ENCODE peak calls at places on chromosomes 13 and 19, in ten cellular contexts. Z, L, Q, F, V, N, Y, X, M and T are unnamed samples.

GRCh38 chr19:29245221-29245620 is 32.3 kb upstream of the UQCRFS1 start:
- DNase-seq in Y (no peak), V (no peak), X (no peak), L (no peak), F (no peak), M (no peak), N (no peak), Z (no peak), Q (peak), T (no peak)

GRCh38 chr19:41327499-41328156 is 17.7 kb downstream of the CCDC97 start:
- DNase-seq in F (peak), L (no peak), M (peak), N (peak), Y (peak), X (peak), V (no peak), Z (peak), Q (peak), T (peak)

GRCh38 chr13:114311387-114311786 is 2.9 kb upstream of the CHAMP1 start:
- DNase-seq in Q (no peak), Y (no peak), M (no peak), Z (no peak), F (no peak), V (no peak), N (no peak), X (no peak), L (no peak), T (no peak)

GRCh38 chr13:37667631-37668161 is 69.1 kb upstream of the POSTN start:
- DNase-seq in X (no peak), V (no peak), F (no peak), L (no peak), Y (no peak), Z (no peak), M (peak), Q (no peak), N (no peak), T (peak)

GRCh38 chr19:3479819-3480215 is 508 bp downstream of the SMIM24 start:
- DNase-seq in N (no peak), X (peak), F (no peak), Z (no peak), Y (peak), M (no peak), L (no peak), V (no peak), Q (no peak), T (peak)

GRCh38 chr13:33445024-33445423 is 159.5 kb upstream of the STARD13 start:
- DNase-seq in X (no peak), N (no peak), M (no peak), V (no peak), Y (no peak), Q (no peak), L (no peak), Z (no peak), F (no peak), T (no peak)

GRCh38 chr19:524062-524674 is 7.4 kb upstream of the CDC34 start:
- DNase-seq in Q (peak), N (no peak), X (no peak), F (no peak), V (peak), L (no peak), Z (no peak), Y (no peak), M (no peak), T (no peak)

GRCh38 chr13:94825507-94825906 is 113.2 kb upstream of the SOX21 start:
- DNase-seq in N (no peak), Q (peak), F (no peak), Y (no peak), Z (no peak), X (no peak), L (no peak), M (peak), V (no peak), T (no peak)

GRCh38 chr13:111219306-111219705 is 101.1 kb upstream of the TEX29 start:
- DNase-seq in Y (no peak), N (no peak), M (peak), X (no peak), Z (no peak), F (no peak), V (peak), L (no peak), Q (no peak), T (peak)

GRCh38 chr19:23283925-23284324 is 33.7 kb upstream of the ZNF724 start:
- DNase-seq in V (peak), Z (peak), Y (peak), L (no peak), X (peak), Q (no peak), M (peak), F (peak), N (peak), T (peak)

GRCh38 chr13:71624641-71625040 is 242.4 kb downstream of the DACH1 start:
- DNase-seq in Z (no peak), X (no peak), Q (no peak), N (no peak), M (no peak), L (no peak), V (no peak), F (no peak), Y (no peak), T (no peak)

GRCh38 chr13:93859666-93860065 is 619.8 kb downstream of the DCT start:
- DNase-seq in L (no peak), F (no peak), Z (no peak), X (no peak), Q (no peak), N (no peak), Y (no peak), M (peak), V (no peak), T (no peak)

GRCh38 chr13:44240611-44241010 is 133.0 kb upstream of the SERP2 start:
- DNase-seq in Z (no peak), F (no peak), X (no peak), V (no peak), Y (no peak), L (no peak), N (no peak), Q (no peak), M (no peak), T (no peak)